ENCODE peak calls at places on chromosomes 1 and 21, in four cellular contexts. L is tibial nerve, Y is OCI-LY7, W is A673. P is an unnamed sample.
A peak's percentile ranks its signal among the peaks of the same experiment; 100 is the strongest.

GRCh38 chr1:15788624-15789301 is 18.7 kb downstream of the UQCRHL start:
- DNase-seq in L (no peak), Y (no peak), W (peak; percentile 65), P (no peak)

GRCh38 chr1:225845633-225846259 is 35.8 kb downstream of the EPHX1 start:
- DNase-seq in Y (peak; percentile 74), W (peak; percentile 87), L (peak; percentile 76), P (peak; percentile 84)

GRCh38 chr1:117780981-117781475 is 148.4 kb downstream of the GDAP2 start:
- DNase-seq in W (no peak), Y (no peak), L (no peak), P (no peak)

GRCh38 chr1:231512147-231512698 is 16.2 kb upstream of the TSNAX start:
- DNase-seq in Y (no peak), W (no peak), L (no peak), P (no peak)

GRCh38 chr1:172742599-172743500 is 83.9 kb downstream of the FASLG start:
- DNase-seq in Y (peak; percentile 60), W (peak; percentile 60), L (no peak), P (no peak)

GRCh38 chr1:114320586-114320985 is 166.9 kb upstream of the SYT6 start:
- DNase-seq in W (no peak), Y (no peak), L (no peak), P (no peak)

GRCh38 chr1:21251773-21252471 is 38.3 kb downstream of the ECE1 start:
- DNase-seq in W (no peak), L (peak; percentile 77), Y (no peak), P (peak; percentile 94)

GRCh38 chr1:30409476-30410152 is 313.8 kb downstream of the MATN1 start:
- DNase-seq in L (peak; percentile 3), W (no peak), Y (no peak), P (no peak)

GRCh38 chr1:166270476-166271150 is 103.8 kb upstream of the FAM78B start:
- DNase-seq in L (no peak), Y (no peak), W (no peak), P (no peak)

GRCh38 chr1:23344987-23345472 is 946 bp upstream of the HNRNPR start:
- DNase-seq in Y (no peak), W (no peak), L (peak; percentile 14), P (no peak)

GRCh38 chr1:25543425-25544242 is at the start of gene LDLRAP1:
- DNase-seq in W (peak; percentile 78), L (peak; percentile 53), Y (peak; percentile 76), P (peak; percentile 78)

GRCh38 chr1:246907472-246907871 is 24.3 kb downstream of the AHCTF1 start:
- DNase-seq in W (peak; percentile 70), Y (peak; percentile 51), L (peak; percentile 22), P (no peak)

GRCh38 chr21:41703857-41704501 is 62.9 kb downstream of the RIPK4 start:
- DNase-seq in Y (no peak), W (no peak), L (no peak), P (no peak)

GRCh38 chr1:217718873-217719272 is 87.7 kb downstream of the SPATA17 start:
- DNase-seq in Y (no peak), W (no peak), L (no peak), P (no peak)

GRCh38 chr1:243315933-243316332 is 60.1 kb downstream of the SDCCAG8 start:
- DNase-seq in W (no peak), Y (no peak), L (no peak), P (no peak)
- H3K27ac ChIP-seq in W (no peak overlapping the region), Y (no peak overlapping the region), L (peak overlapping the region; percentile 70), P (no peak overlapping the region)

GRCh38 chr1:38041941-38042834 is 4.4 kb downstream of the POU3F1 start:
- DNase-seq in L (no peak), W (no peak), Y (no peak), P (no peak)

GRCh38 chr1:38034871-38035270 is 11.7 kb downstream of the POU3F1 start:
- DNase-seq in Y (no peak), W (no peak), L (no peak), P (no peak)

GRCh38 chr1:38039386-38039933 is 7.1 kb downstream of the POU3F1 start:
- DNase-seq in W (peak; percentile 69), Y (no peak), L (no peak), P (no peak)

GRCh38 chr1:38038836-38039235 is 7.8 kb downstream of the POU3F1 start:
- DNase-seq in Y (no peak), W (peak; percentile 85), L (no peak), P (no peak)

DNA sequence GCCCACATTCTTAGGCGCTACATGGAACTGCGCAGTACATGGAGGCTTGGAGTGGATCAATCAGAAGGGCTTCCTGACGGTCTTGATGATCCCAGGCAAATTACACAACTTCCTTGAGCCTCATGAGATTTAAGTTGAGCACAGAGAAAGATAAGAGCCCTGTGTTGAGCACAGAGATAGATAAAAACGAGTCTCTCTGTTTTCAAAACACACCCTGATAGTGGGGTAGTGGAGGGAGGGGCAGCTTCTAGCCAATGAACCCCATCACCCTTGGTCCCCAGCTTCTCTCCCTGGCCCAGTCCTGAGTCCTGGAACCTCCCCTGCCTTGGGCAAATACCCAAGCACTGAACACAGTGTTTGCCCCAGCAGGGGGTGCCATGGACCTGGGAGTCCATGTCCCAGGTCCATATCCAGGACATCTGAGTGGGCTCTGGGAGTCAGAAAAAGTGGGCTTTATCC is 9.1 kb downstream of the POU3F1 start:
- DNase-seq in L (no peak), Y (peak; percentile 19), W (no peak), P (no peak)
- TF ChIP-seq CTCF in L (no peak), Y (peak; percentile 58), W (peak; percentile 24), P (peak; percentile 11)

GRCh38 chr1:212467843-212468482 is 35.2 kb downstream of the NENF start:
- DNase-seq in W (no peak), L (no peak), Y (no peak), P (no peak)

GRCh38 chr1:212466913-212467650 is 34.4 kb downstream of the NENF start:
- DNase-seq in L (no peak), W (no peak), Y (no peak), P (no peak)

GRCh38 chr1:212465311-212465710 is 32.6 kb downstream of the NENF start:
- DNase-seq in Y (no peak), L (no peak), W (no peak), P (no peak)

GRCh38 chr1:212463565-212464270 is 31.0 kb downstream of the NENF start:
- DNase-seq in W (no peak), L (no peak), Y (no peak), P (no peak)

GRCh38 chr1:212466437-212466836 is 33.7 kb downstream of the NENF start:
- DNase-seq in W (no peak), Y (no peak), L (no peak), P (no peak)
- H3K27ac ChIP-seq in W (no peak overlapping the region), Y (no peak overlapping the region), L (no peak overlapping the region), P (no peak overlapping the region)

DNA sequence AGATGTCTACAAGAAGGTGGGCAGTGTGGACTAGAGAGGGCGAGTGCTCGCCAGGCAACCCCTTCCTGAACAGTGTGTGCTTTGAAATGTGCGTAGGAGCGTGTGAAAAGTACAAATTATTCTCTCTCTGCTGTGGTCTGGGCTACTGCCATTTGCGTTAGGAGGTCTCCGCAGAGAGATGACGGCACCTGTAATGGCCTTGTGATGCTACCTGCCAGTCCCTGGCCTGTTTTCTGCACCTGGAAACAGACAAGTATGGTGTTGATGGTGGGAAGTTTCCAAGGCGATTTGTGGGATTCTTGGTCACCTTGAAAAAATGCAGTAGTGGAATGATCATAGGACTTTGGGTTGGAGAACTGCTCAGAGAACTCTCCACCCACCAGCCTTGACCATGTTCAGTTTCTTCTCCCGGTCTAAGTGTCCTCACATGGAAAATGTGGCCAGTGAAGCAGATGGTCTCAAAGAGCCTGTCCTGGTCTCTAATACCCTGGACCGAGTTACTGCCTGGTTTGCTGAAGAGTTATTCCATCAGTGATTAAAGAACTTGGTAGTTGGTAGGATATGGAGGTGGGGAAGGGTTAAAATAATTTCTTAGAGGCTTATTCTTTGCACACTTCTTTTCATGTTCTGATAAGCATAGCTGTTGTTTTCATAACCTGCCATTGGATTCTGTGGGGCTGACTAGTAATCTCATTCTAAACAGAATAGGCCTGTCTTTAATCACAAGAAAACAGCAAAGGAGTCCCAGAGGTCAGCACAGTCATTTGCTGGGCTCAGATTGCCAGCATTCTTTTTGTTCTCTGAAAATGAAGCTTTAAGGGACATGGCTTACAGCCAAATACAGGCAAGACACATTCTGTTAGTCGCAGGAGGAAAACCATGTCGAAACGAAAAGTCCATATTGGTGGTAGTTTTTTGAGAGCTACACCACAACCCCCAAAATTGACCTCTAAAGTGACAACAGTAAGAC is 74.7 kb downstream of the MRPS6 start:
- DNase-seq in Y (no peak), L (no peak), W (no peak), P (no peak)
- TF ChIP-seq CTCF in Y (no peak), L (no peak), W (no peak), P (no peak)

GRCh38 chr1:204358145-204358544 is 1.6 kb downstream of the PLEKHA6 start:
- DNase-seq in Y (no peak), L (no peak), W (no peak), P (no peak)
- H3K27ac ChIP-seq in Y (no peak overlapping the region), L (no peak overlapping the region), W (no peak overlapping the region), P (peak overlapping the region; percentile 36)

GRCh38 chr1:47437518-47438320 is at the start of gene FOXD2:
- DNase-seq in W (peak; percentile 91), L (peak; percentile 84), Y (peak; percentile 97), P (peak; percentile 69)

GRCh38 chr1:47436979-47437517 is 796 bp upstream of the FOXD2 start:
- DNase-seq in Y (peak; percentile 47), W (peak; percentile 43), L (no peak), P (no peak)

GRCh38 chr1:47438321-47439150 is 692 bp downstream of the FOXD2 start:
- DNase-seq in L (no peak), W (peak; percentile 42), Y (no peak), P (no peak)

GRCh38 chr1:47435506-47436303 is 2.1 kb upstream of the FOXD2 start:
- DNase-seq in Y (no peak), W (no peak), L (no peak), P (no peak)

GRCh38 chr1:47436304-47436978 is 1.4 kb upstream of the FOXD2 start:
- DNase-seq in Y (peak; percentile 88), W (peak; percentile 80), L (peak; percentile 81), P (peak; percentile 73)
- TF ChIP-seq CTCF in Y (peak; percentile 95), W (peak; percentile 98), L (peak; percentile 93), P (peak; percentile 86)